ENCODE peak calls at places on chromosomes 6 and 20, in ten cellular contexts. One of them, this sample, is unnamed.
A peak's percentile ranks its signal among the peaks of the same experiment; 100 is the strongest.

GRCh38 chr6:158801655-158802294 is 17.4 kb downstream of the EZR start:
- DNase-seq in thoracic aorta: no peak
- DNase-seq in occipital lobe: no peak
- DNase-seq in prostate gland: no peak
- DNase-seq in EH: no peak
- DNase-seq in stimulated activated CD8-positive, alpha-beta memory T cell treated with anti-CD3 and anti-CD28 coated beads, Interleukin-2, amount 100 ng/mL, for 1 hour: no peak
- DNase-seq in NCI-H2081: no peak
- DNase-seq in LoVo: peak; percentile 30
- DNase-seq in CD4-positive, alpha-beta memory T cell: no peak
- DNase-seq in T-helper 2 cell: no peak
- DNase-seq in this sample: no peak

GRCh38 chr6:121520337-121521163 is 85.1 kb downstream of the GJA1 start:
- DNase-seq in CD4-positive, alpha-beta memory T cell: no peak
- DNase-seq in EH: peak; percentile 97
- DNase-seq in thoracic aorta: no peak
- DNase-seq in stimulated activated CD8-positive, alpha-beta memory T cell treated with anti-CD3 and anti-CD28 coated beads, Interleukin-2, amount 100 ng/mL, for 1 hour: no peak
- DNase-seq in prostate gland: no peak
- DNase-seq in T-helper 2 cell: no peak
- DNase-seq in LoVo: no peak
- DNase-seq in occipital lobe: no peak
- DNase-seq in NCI-H2081: no peak
- DNase-seq in this sample: no peak

GRCh38 chr20:63337786-63338420 is 23.2 kb downstream of the CHRNA4 start:
- DNase-seq in CD4-positive, alpha-beta memory T cell: no peak
- DNase-seq in EH: no peak
- DNase-seq in thoracic aorta: no peak
- DNase-seq in NCI-H2081: no peak
- DNase-seq in LoVo: no peak
- DNase-seq in occipital lobe: no peak
- DNase-seq in prostate gland: no peak
- DNase-seq in T-helper 2 cell: no peak
- DNase-seq in stimulated activated CD8-positive, alpha-beta memory T cell treated with anti-CD3 and anti-CD28 coated beads, Interleukin-2, amount 100 ng/mL, for 1 hour: no peak
- DNase-seq in this sample: no peak

GRCh38 chr20:1637755-1638154 is 17.9 kb upstream of the SIRPB1 start:
- DNase-seq in EH: no peak
- DNase-seq in prostate gland: no peak
- DNase-seq in NCI-H2081: no peak
- DNase-seq in thoracic aorta: no peak
- DNase-seq in T-helper 2 cell: no peak
- DNase-seq in occipital lobe: no peak
- DNase-seq in stimulated activated CD8-positive, alpha-beta memory T cell treated with anti-CD3 and anti-CD28 coated beads, Interleukin-2, amount 100 ng/mL, for 1 hour: no peak
- DNase-seq in LoVo: no peak
- DNase-seq in CD4-positive, alpha-beta memory T cell: no peak
- DNase-seq in this sample: no peak

GRCh38 chr6:131954775-131955107 is 3.6 kb upstream of the CCN2 start:
- DNase-seq in prostate gland: peak; percentile 48
- DNase-seq in occipital lobe: no peak
- DNase-seq in CD4-positive, alpha-beta memory T cell: no peak
- DNase-seq in thoracic aorta: peak; percentile 29
- DNase-seq in EH: peak; percentile 91
- DNase-seq in LoVo: no peak
- DNase-seq in NCI-H2081: no peak
- DNase-seq in stimulated activated CD8-positive, alpha-beta memory T cell treated with anti-CD3 and anti-CD28 coated beads, Interleukin-2, amount 100 ng/mL, for 1 hour: no peak
- DNase-seq in T-helper 2 cell: no peak
- DNase-seq in this sample: no peak

GRCh38 chr6:125082931-125083683 is 70.5 kb upstream of the TPD52L1 start:
- DNase-seq in occipital lobe: no peak
- DNase-seq in stimulated activated CD8-positive, alpha-beta memory T cell treated with anti-CD3 and anti-CD28 coated beads, Interleukin-2, amount 100 ng/mL, for 1 hour: no peak
- DNase-seq in T-helper 2 cell: no peak
- DNase-seq in EH: no peak
- DNase-seq in LoVo: no peak
- DNase-seq in NCI-H2081: no peak
- DNase-seq in CD4-positive, alpha-beta memory T cell: no peak
- DNase-seq in thoracic aorta: no peak
- DNase-seq in prostate gland: no peak
- DNase-seq in this sample: no peak

GRCh38 chr6:74248966-74249365 is 553.0 kb downstream of the CD109 start:
- DNase-seq in stimulated activated CD8-positive, alpha-beta memory T cell treated with anti-CD3 and anti-CD28 coated beads, Interleukin-2, amount 100 ng/mL, for 1 hour: no peak
- DNase-seq in NCI-H2081: no peak
- DNase-seq in prostate gland: no peak
- DNase-seq in LoVo: no peak
- DNase-seq in EH: no peak
- DNase-seq in occipital lobe: no peak
- DNase-seq in CD4-positive, alpha-beta memory T cell: no peak
- DNase-seq in thoracic aorta: no peak
- DNase-seq in T-helper 2 cell: no peak
- DNase-seq in this sample: no peak

GRCh38 chr6:48036316-48036715 is 74.7 kb downstream of the PTCHD4 start:
- DNase-seq in NCI-H2081: no peak
- DNase-seq in thoracic aorta: no peak
- DNase-seq in EH: peak; percentile 25
- DNase-seq in occipital lobe: no peak
- DNase-seq in LoVo: no peak
- DNase-seq in T-helper 2 cell: no peak
- DNase-seq in stimulated activated CD8-positive, alpha-beta memory T cell treated with anti-CD3 and anti-CD28 coated beads, Interleukin-2, amount 100 ng/mL, for 1 hour: no peak
- DNase-seq in prostate gland: no peak
- DNase-seq in CD4-positive, alpha-beta memory T cell: no peak
- DNase-seq in this sample: no peak

GRCh38 chr6:138428943-138429616 is 25.1 kb downstream of the HEBP2 start:
- DNase-seq in EH: peak; percentile 67
- DNase-seq in CD4-positive, alpha-beta memory T cell: peak; percentile 55
- DNase-seq in LoVo: peak; percentile 62
- DNase-seq in prostate gland: no peak
- DNase-seq in NCI-H2081: no peak
- DNase-seq in T-helper 2 cell: no peak
- DNase-seq in stimulated activated CD8-positive, alpha-beta memory T cell treated with anti-CD3 and anti-CD28 coated beads, Interleukin-2, amount 100 ng/mL, for 1 hour: no peak
- DNase-seq in thoracic aorta: no peak
- DNase-seq in occipital lobe: no peak
- DNase-seq in this sample: peak; percentile 52

GRCh38 chr6:74431873-74432272 is 735.9 kb downstream of the CD109 start:
- DNase-seq in occipital lobe: no peak
- DNase-seq in LoVo: no peak
- DNase-seq in T-helper 2 cell: no peak
- DNase-seq in prostate gland: no peak
- DNase-seq in CD4-positive, alpha-beta memory T cell: no peak
- DNase-seq in EH: peak; percentile 6
- DNase-seq in NCI-H2081: no peak
- DNase-seq in thoracic aorta: no peak
- DNase-seq in stimulated activated CD8-positive, alpha-beta memory T cell treated with anti-CD3 and anti-CD28 coated beads, Interleukin-2, amount 100 ng/mL, for 1 hour: no peak
- DNase-seq in this sample: no peak

This sample was measured in cerebellar nuclear complex.